ENCODE peak calls at places on chromosome 13, in six cellular contexts. E is GM12878, P is SK-N-SH, U is T47D, Q is HCT116, C is H1. M is an unnamed sample.

GRCh38 chr13:41259875-41260501 is 3.4 kb downstream of the MTRF1 start:
- DNase-seq in E (no peak), P (no peak), U (no peak), Q (no peak), C (no peak), M (no peak)

GRCh38 chr13:53004605-53005004 is 24.0 kb upstream of the OLFM4 start:
- DNase-seq in E (no peak), P (peak; percentile 41), U (peak; percentile 15), Q (no peak), C (no peak), M (no peak)

GRCh38 chr13:48643159-48643558 is 10.6 kb upstream of the CYSLTR2 start:
- DNase-seq in E (no peak), P (no peak), U (no peak), Q (no peak), C (no peak), M (no peak)

GRCh38 chr13:30125422-30126073 is 181.8 kb downstream of the KATNAL1 start:
- DNase-seq in E (no peak), P (no peak), U (peak; percentile 69), Q (no peak), C (no peak), M (no peak)

GRCh38 chr13:99256283-99256682 is 1.9 kb downstream of the GPR18 start:
- DNase-seq in E (no peak), P (no peak), U (no peak), Q (no peak), C (no peak), M (no peak)

GRCh38 chr13:30607908-30608307 is 9.8 kb upstream of the USPL1 start:
- DNase-seq in E (peak; percentile 85), P (no peak), U (no peak), Q (no peak), C (no peak), M (no peak)

GRCh38 chr13:44493213-44493812 is 82.8 kb downstream of the TSC22D1 start:
- DNase-seq in E (no peak), P (no peak), U (no peak), Q (no peak), C (no peak), M (no peak)

GRCh38 chr13:35789335-35790166 is 313.1 kb upstream of the MAB21L1 start:
- DNase-seq in E (no peak), P (no peak), U (peak; percentile 45), Q (peak; percentile 7), C (no peak), M (no peak)

GRCh38 chr13:20728579-20729300 is 25.2 kb downstream of the IL17D start:
- DNase-seq in E (no peak), P (no peak), U (no peak), Q (no peak), C (no peak), M (no peak)

GRCh38 chr13:74644239-74644638 is 510.0 kb upstream of the KLF12 start:
- DNase-seq in E (no peak), P (no peak), U (no peak), Q (no peak), C (no peak), M (no peak)

GRCh38 chr13:32032780-32033179 is 1.2 kb downstream of the FRY start:
- DNase-seq in E (no peak), P (no peak), U (no peak), Q (no peak), C (no peak), M (no peak)

GRCh38 chr13:32031025-32031814 is at the start of gene FRY:
- DNase-seq in E (no peak), P (peak; percentile 81), U (peak; percentile 73), Q (peak; percentile 15), C (peak; percentile 85), M (no peak)

GRCh38 chr13:32031815-32032345 is 306 bp downstream of the FRY start:
- DNase-seq in E (no peak), P (peak; percentile 24), U (no peak), Q (no peak), C (no peak), M (no peak)

GRCh38 chr13:32026619-32027018 is 5.0 kb upstream of the FRY start:
- DNase-seq in E (no peak), P (no peak), U (no peak), Q (no peak), C (no peak), M (no peak)

GRCh38 chr13:32029684-32030083 is 1.9 kb upstream of the FRY start:
- DNase-seq in E (no peak), P (no peak), U (no peak), Q (no peak), C (no peak), M (no peak)
- TF ChIP-seq JUND in E (no peak), P (no peak), U (no peak), Q (no peak), C (no peak), M (no peak)

GRCh38 chr13:101415358-101416174 is 742 bp downstream of the NALCN start:
- DNase-seq in E (no peak), P (no peak), U (no peak), Q (no peak), C (peak; percentile 54), M (no peak)

GRCh38 chr13:101412076-101412475 is 4.2 kb downstream of the NALCN start:
- DNase-seq in E (no peak), P (no peak), U (no peak), Q (no peak), C (no peak), M (no peak)

GRCh38 chr13:101417043-101417406 is 717 bp upstream of the NALCN start:
- DNase-seq in E (no peak), P (peak; percentile 51), U (peak; percentile 11), Q (no peak), C (no peak), M (no peak)

GRCh38 chr13:101417501-101417900 is 1.2 kb upstream of the NALCN start:
- DNase-seq in E (no peak), P (no peak), U (no peak), Q (no peak), C (no peak), M (no peak)

DNA sequence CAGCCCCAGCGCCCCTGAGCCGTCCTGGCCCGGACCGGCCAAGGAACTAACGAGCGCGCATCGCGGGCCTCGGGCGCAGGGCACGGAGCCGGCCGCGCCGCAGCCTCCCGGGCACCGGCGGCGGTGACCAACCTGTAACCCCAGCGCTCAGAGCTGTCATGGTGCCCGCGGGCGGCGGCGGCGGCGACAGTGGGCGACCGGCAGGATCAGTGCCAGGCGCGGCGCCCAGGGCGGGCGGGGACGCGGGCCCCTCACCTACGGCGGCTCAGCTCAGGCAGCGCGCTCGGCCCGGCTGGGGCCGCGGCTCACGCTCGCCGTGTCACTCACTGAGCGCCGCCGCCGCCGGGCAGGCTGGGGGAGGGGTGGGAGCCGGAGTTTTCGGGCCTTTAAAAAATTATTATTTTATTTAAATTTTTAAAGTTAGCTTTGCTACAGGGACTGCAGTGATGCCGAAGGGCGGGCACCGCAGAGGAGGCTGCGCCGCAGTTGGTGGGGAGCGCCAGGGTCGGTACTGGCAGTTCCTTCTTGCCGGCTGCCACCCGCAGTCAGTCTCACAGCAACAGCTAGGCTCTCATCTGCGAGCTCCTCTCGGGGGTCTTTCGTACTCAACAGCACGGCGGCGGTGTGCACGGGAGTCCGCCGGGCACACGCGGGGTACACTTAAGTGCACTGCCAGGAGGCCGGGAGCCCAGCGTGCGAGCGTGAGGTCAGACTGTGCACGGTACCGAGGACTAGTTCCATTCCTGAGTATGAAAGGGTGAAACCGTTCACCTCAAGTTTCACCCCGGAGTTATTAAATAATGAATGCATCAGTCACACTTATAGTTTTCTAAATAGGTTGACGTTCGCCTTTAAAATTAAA is at the start of gene NALCN:
- DNase-seq in E (no peak), P (peak; percentile 82), U (peak; percentile 9), Q (no peak), C (peak; percentile 68), M (no peak)
- TF ChIP-seq JUND in E (no peak), P (no peak), U (no peak), Q (no peak), C (no peak), M (no peak)

DNA sequence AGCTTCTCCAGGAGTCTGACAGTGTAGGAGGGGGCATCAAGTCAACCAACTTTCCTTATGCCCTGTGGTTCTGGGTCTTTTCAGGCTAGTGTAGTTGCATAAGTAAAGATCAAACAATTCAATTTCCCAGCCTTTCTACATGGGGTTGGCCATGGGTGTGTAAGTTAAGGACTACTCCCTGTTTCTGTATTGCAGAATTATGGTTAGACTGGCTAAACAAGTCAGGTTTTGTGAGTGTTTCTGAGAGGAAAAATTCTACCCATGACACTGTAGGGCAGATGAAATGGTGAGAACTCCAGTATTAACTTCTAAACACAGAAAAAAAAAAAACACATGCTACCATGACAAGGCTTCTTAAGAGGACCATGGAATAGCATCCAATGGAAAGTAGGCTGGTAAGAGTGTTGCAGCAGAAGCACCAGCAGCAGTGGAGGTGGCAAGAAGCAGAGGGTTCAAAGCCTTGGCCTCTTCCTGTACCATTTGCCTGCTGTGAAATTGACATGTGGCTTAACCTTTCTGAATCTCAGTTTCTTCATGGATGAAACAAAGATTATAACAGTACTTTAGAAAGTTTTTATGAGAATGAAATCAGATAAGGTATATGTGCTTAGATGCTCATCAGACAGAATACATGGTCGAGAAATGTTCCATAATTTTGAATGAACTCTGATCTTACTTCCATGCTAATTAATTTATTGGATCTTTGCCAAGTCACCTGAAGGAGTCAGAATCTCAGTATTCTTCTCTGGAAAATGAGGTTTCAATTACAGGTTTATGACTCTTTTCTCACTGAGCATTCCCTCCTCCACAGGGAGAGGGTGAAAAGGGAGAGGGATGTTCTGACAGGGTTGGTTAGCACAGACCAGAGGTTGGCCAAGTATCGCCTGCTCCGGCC is 11.4 kb upstream of the SCEL start:
- DNase-seq in E (no peak), P (no peak), U (no peak), Q (no peak), C (no peak), M (no peak)
- TF ChIP-seq JUND in E (no peak), P (no peak), U (no peak), Q (no peak), C (no peak), M (no peak)

DNA sequence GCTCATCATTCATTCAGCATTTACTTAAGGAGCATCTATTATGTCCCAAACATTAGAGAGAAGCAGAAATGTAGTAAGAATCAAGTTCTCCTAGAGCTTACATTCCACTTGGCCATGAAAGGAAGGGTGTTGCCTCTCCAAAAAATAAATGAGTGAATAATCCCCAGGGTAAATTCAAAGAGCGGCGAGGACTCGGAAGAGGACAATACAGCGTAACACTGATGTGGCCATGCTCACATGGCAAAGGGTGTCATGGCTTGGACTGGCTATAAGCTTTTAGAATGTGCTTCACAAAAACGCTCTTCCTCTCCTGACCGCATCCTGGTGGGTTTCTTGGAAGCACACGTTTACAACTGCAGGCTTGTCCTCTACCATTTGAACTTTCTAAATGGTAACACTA is 290.2 kb downstream of the IRS2 start:
- DNase-seq in E (no peak), P (no peak), U (no peak), Q (no peak), C (no peak), M (no peak)
- TF ChIP-seq JUND in E (no peak), P (no peak), U (no peak), Q (no peak), C (no peak), M (no peak)

GRCh38 chr13:113650275-113650674 is 7.7 kb downstream of the ATP4B start:
- DNase-seq in E (no peak), P (no peak), U (no peak), Q (no peak), C (no peak), M (no peak)
- TF ChIP-seq JUND in E (no peak), P (no peak), U (no peak), Q (no peak), C (no peak), M (no peak)

GRCh38 chr13:77918391-77919261 is at the start of gene EDNRB:
- DNase-seq in E (no peak), P (peak; percentile 39), U (peak; percentile 13), Q (no peak), C (peak; percentile 77), M (no peak)
- TF ChIP-seq JUND in E (no peak), P (no peak), U (no peak), Q (no peak), C (no peak), M (no peak)

GRCh38 chr13:51942189-51942588 is 69.1 kb downstream of the ATP7B start:
- DNase-seq in E (no peak), P (no peak), U (no peak), Q (peak; percentile 19), C (no peak), M (no peak)
- TF ChIP-seq JUND in E (no peak), P (no peak), U (no peak), Q (no peak), C (no peak), M (no peak)